ENCODE peak calls at places on chromosomes 4 and X, in six cellular contexts. Y, E, W, A, P and C are unnamed samples.

GRCh38 chr4:45795165-45795564 is 328.7 kb downstream of the GABRG1 start:
- DNase-seq in A (no peak), W (no peak), Y (peak), E (no peak), P (no peak), C (no peak)

GRCh38 chrX:15973299-15973698 is 118.7 kb upstream of the AP1S2 start:
- DNase-seq in W (peak), A (peak), Y (no peak), E (peak), P (no peak), C (peak)

GRCh38 chrX:21747523-21747922 is 10.4 kb downstream of the SMPX start:
- DNase-seq in E (no peak), A (peak), W (peak), P (no peak), Y (no peak), C (no peak)

GRCh38 chrX:64439551-64439950 is 44.3 kb upstream of the MTMR8 start:
- DNase-seq in P (no peak), E (no peak), A (no peak), Y (no peak), W (no peak), C (no peak)

GRCh38 chr4:182261651-182262223 is 18.5 kb downstream of the TENM3 start:
- DNase-seq in P (no peak), W (no peak), A (no peak), E (no peak), Y (no peak), C (no peak)

GRCh38 chr4:69057620-69058409 is 38.5 kb upstream of the UGT2B7 start:
- DNase-seq in P (no peak), A (no peak), Y (no peak), W (peak), E (no peak), C (peak)

GRCh38 chrX:96792047-96792446 is 91.7 kb upstream of the RPA4 start:
- DNase-seq in W (no peak), P (no peak), E (no peak), Y (no peak), A (no peak), C (no peak)

GRCh38 chrX:14675500-14675899 is 146.2 kb downstream of the GLRA2 start:
- DNase-seq in A (no peak), Y (no peak), E (no peak), W (no peak), P (no peak), C (no peak)